ENCODE peak calls at places on chromosomes 3 and 15, in six cellular contexts. D is cardiac muscle cell, A is H1, R is heart right ventricle, Q is psoas muscle, Z is SK-N-SH. H is an unnamed sample.
A peak's percentile ranks its signal among the peaks of the same experiment; 100 is the strongest.

GRCh38 chr3:154122912-154123559 is 1.8 kb downstream of the ARHGEF26 start:
- DNase-seq in Q (no peak), R (no peak), Z (no peak), A (no peak), D (peak; percentile 32), H (no peak)

GRCh38 chr15:25070357-25070963 is 115.7 kb downstream of the SNRPN start:
- DNase-seq in Z (no peak), A (no peak), D (no peak), Q (no peak), R (no peak), H (no peak)

GRCh38 chr3:76242886-76243753 is 457.8 kb upstream of the ZNF717 start:
- DNase-seq in Q (no peak), R (no peak), D (no peak), Z (peak; percentile 3), A (peak; percentile 47), H (no peak)

GRCh38 chr15:48331796-48332641 is 790 bp downstream of the DUT start:
- DNase-seq in A (peak; percentile 83), Q (peak; percentile 78), R (peak; percentile 64), D (peak; percentile 61), Z (peak; percentile 94), H (peak; percentile 52)

GRCh38 chr3:73611176-73611575 is 13.6 kb downstream of the PDZRN3 start:
- DNase-seq in Z (no peak), Q (no peak), R (no peak), D (no peak), A (no peak), H (no peak)

GRCh38 chr3:186798239-186798638 is 8.0 kb downstream of the RFC4 start:
- DNase-seq in Z (no peak), R (no peak), A (no peak), D (no peak), Q (no peak), H (no peak)

GRCh38 chr3:30729512-30729911 is 123.1 kb downstream of the TGFBR2 start:
- DNase-seq in Z (no peak), A (no peak), D (no peak), R (no peak), Q (no peak), H (no peak)

GRCh38 chr3:15256861-15257341 is 50.9 kb downstream of the CAPN7 start:
- DNase-seq in Z (no peak), Q (peak; percentile 43), R (no peak), D (peak; percentile 42), A (no peak), H (no peak)

GRCh38 chr3:42424911-42425310 is 14.5 kb upstream of the LYZL4 start:
- DNase-seq in Z (no peak), D (no peak), A (no peak), Q (no peak), R (no peak), H (no peak)

GRCh38 chr3:38168988-38169363 is 3.6 kb downstream of the OXSR1 start:
- DNase-seq in Z (no peak), Q (no peak), R (no peak), A (no peak), D (no peak), H (no peak)

GRCh38 chr15:38588672-38589071 is 24.1 kb upstream of the RASGRP1 start:
- DNase-seq in D (no peak), Z (no peak), Q (no peak), R (no peak), A (no peak), H (no peak)

GRCh38 chr15:50024183-50024795 is 94.7 kb downstream of the ATP8B4 start:
- DNase-seq in D (no peak), A (no peak), Z (peak; percentile 36), R (no peak), Q (no peak), H (no peak)

GRCh38 chr3:141278196-141279073 is 46.8 kb downstream of the PXYLP1 start:
- DNase-seq in A (no peak), D (no peak), Q (no peak), Z (no peak), R (no peak), H (no peak)

GRCh38 chr15:60077581-60078359 is 73.7 kb downstream of the FOXB1 start:
- DNase-seq in R (no peak), Q (no peak), Z (no peak), D (no peak), A (no peak), H (no peak)

GRCh38 chr3:182808041-182808765 is 14.9 kb downstream of the ATP11B start:
- DNase-seq in A (no peak), Z (no peak), Q (no peak), D (no peak), R (no peak), H (no peak)

GRCh38 chr15:57403532-57403931 is 27.2 kb downstream of the CGNL1 start:
- DNase-seq in R (no peak), Q (no peak), Z (no peak), A (no peak), D (no peak), H (no peak)

GRCh38 chr15:90545095-90545494 is 15.4 kb downstream of the CRTC3 start:
- DNase-seq in R (no peak), Q (no peak), Z (no peak), D (no peak), A (no peak), H (no peak)

GRCh38 chr15:74958320-74958907 is 1.8 kb upstream of the RPP25 start:
- DNase-seq in Z (peak; percentile 62), Q (peak; percentile 69), D (peak; percentile 40), R (peak; percentile 58), A (peak; percentile 63), H (no peak)

DNA sequence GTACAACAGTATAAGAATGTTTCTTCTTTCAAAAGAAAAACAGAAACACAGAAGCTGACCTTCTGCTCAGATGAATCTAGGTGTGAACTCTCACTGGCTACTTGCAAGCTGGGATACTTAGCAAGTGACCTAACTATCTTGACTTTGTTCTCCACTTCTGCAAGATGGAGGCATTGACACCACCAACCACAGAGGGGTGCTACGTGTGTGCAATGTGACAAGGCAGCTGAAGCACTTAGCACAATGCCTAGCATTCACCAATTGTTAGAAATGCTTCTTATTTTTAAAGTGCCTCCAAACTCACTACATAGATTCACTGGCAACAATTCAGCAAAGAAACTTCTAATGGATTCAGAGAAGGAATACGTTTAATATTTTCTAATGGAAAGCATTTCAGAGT is 331.4 kb upstream of the WNT5A start:
- DNase-seq in D (peak; percentile 18), Q (no peak), R (no peak), Z (no peak), A (no peak), H (no peak)
- TF ChIP-seq CTCF in D (no peak), Q (no peak), R (no peak), Z (no peak), A (peak; percentile 25), H (no peak)

GRCh38 chr3:17473761-17474160 is 268.7 kb downstream of the TBC1D5 start:
- DNase-seq in A (no peak), Z (peak; percentile 27), R (no peak), Q (no peak), D (no peak), H (no peak)
- TF ChIP-seq CTCF in A (no peak), Z (peak; percentile 62), R (no peak), Q (no peak), D (peak; percentile 23), H (no peak)

GRCh38 chr15:85761635-85762034 is 33.1 kb downstream of the KLHL25 start:
- DNase-seq in R (no peak), Z (no peak), A (no peak), D (no peak), Q (no peak), H (no peak)

GRCh38 chr15:85760049-85760448 is 34.7 kb downstream of the KLHL25 start:
- DNase-seq in A (no peak), R (no peak), Z (no peak), Q (no peak), D (no peak), H (no peak)

GRCh38 chr15:85759391-85759790 is 35.3 kb downstream of the KLHL25 start:
- DNase-seq in R (peak; percentile 70), Q (no peak), A (no peak), Z (peak; percentile 85), D (no peak), H (no peak)

GRCh38 chr15:85762039-85762755 is 32.5 kb downstream of the KLHL25 start:
- DNase-seq in A (no peak), Q (no peak), D (no peak), R (no peak), Z (no peak), H (no peak)

DNA sequence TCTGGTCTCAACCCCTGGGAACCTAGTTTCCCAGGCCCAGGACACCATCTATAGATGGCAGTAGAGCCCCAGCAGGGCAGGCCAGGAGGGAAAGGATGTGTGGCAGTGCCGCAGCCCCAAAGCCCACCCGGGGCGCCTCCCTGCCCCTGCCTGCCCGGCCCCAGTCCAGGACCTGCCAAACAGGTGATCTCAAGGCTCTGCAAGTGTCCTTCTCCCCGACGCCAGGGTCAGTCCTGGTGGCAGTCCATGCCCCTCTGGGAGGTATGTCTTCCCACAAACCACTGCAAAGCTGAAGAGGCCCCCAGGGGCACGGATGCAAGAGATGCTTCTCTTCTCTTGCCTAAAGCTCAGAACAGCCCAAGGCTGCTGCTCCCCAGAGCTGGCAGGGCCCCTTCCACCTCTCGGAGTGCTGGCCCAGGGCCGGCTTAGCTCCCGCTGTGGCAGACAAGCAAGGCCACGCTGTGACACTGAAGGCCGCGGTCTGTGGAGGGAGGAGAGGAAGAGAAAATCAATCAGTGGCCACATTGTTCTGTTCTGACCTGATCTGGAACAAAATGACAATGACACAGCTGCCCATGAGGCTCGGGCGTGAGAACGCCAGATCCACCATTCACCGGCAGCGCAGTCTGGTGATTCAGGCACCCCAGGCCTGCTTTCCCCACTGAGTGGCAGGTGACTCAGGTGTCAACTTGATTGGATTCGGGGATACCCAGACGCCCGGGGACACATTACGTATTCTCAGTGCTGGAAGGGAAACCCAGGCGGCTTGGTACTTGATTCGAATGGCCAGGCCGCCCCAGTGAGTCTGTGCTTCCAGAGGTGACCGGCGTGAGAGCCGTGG is 34.0 kb downstream of the KLHL25 start:
- DNase-seq in Q (no peak), Z (no peak), R (no peak), A (no peak), D (no peak), H (no peak)
- TF ChIP-seq CTCF in Q (no peak), Z (no peak), R (no peak), A (no peak), D (peak; percentile 3), H (no peak)

DNA sequence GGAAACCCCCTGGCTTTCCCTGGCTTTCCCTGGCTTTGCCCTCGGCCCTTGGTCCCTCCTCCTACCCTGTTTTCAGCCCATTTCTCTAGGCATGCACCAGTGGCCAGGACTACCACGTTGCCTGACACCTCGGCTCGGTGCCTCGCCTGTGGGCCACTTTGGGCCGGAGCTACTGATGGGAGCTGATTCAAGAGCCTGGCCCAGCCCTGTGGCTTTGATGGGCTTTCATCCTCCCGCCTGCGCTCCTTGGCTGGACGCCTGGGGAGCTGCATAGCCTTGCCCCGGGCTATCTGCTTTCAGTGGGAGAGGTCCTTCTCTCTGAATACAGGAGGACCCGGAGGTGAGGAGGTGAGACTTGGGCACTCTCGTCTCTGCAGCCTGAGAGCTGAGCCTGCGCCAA is 192.7 kb upstream of the HES1 start:
- DNase-seq in A (peak; percentile 59), R (no peak), Z (no peak), D (no peak), Q (no peak), H (no peak)
- TF ChIP-seq CTCF in A (no peak), R (no peak), Z (no peak), D (no peak), Q (no peak), H (no peak)

GRCh38 chr3:192212335-192212734 is 515.0 kb downstream of the FGF12 start:
- DNase-seq in D (no peak), Q (no peak), A (no peak), Z (no peak), R (no peak), H (no peak)
- TF ChIP-seq CTCF in D (no peak), Q (no peak), A (no peak), Z (peak; percentile 23), R (no peak), H (no peak)

GRCh38 chr3:191502583-191502982 is 41.6 kb downstream of the PYDC2 start:
- DNase-seq in R (no peak), A (no peak), Q (no peak), D (peak; percentile 9), Z (no peak), H (no peak)
- TF ChIP-seq CTCF in R (no peak), A (no peak), Q (no peak), D (peak; percentile 16), Z (peak; percentile 46), H (no peak)

H was measured in CD14-positive monocyte.